ENCODE peak calls at places on chromosomes 2 and 18, in nine cellular contexts. X is K562, E is mesendoderm, J is mammary epithelial cell, F is fibroblast of lung, M is NT2/D1, N is endothelial cell of umbilical vein, I is mesenchymal stem cell, K is GM23248. Z is an unnamed sample.

GRCh38 chr2:143140864-143141637 is 11.8 kb downstream of the ARHGAP15 start:
- DNase-seq in I (no peak), J (no peak), E (no peak), X (no peak), N (no peak), F (no peak), K (no peak), M (no peak), Z (no peak)

GRCh38 chr2:134275058-134275862 is 21.4 kb downstream of the MGAT5 start:
- DNase-seq in I (no peak), E (no peak), X (no peak), M (no peak), N (no peak), J (no peak), F (no peak), K (no peak), Z (no peak)

GRCh38 chr18:1133541-1133940 is 228.9 kb downstream of the ADCYAP1 start:
- DNase-seq in M (no peak), J (no peak), X (no peak), I (no peak), F (no peak), N (no peak), K (no peak), E (peak; percentile 3), Z (no peak)

GRCh38 chr2:25159947-25160346 is 8.4 kb downstream of the POMC start:
- DNase-seq in J (no peak), I (peak; percentile 48), F (no peak), E (peak; percentile 92), M (peak; percentile 57), N (no peak), K (peak; percentile 16), X (peak; percentile 57), Z (peak; percentile 87)

GRCh38 chr2:100422320-100422719 is 4.9 kb upstream of the CHST10 start:
- DNase-seq in E (peak; percentile 61), X (peak; percentile 64), F (peak; percentile 33), J (peak; percentile 11), M (peak; percentile 30), I (peak; percentile 56), K (peak; percentile 59), N (peak; percentile 35), Z (peak; percentile 85)

GRCh38 chr2:88832256-88832991 is 141.0 kb downstream of the RPIA start:
- DNase-seq in J (no peak), N (no peak), F (no peak), M (no peak), K (no peak), X (no peak), I (no peak), E (no peak), Z (no peak)

GRCh38 chr18:56043691-56044090 is 455.7 kb upstream of the TCF4 start:
- DNase-seq in N (peak; percentile 70), I (no peak), M (no peak), F (no peak), E (peak; percentile 32), J (peak; percentile 79), X (no peak), K (no peak), Z (peak; percentile 44)

GRCh38 chr2:47208852-47209606 is 53.9 kb upstream of the STPG4 start:
- DNase-seq in M (no peak), E (no peak), X (no peak), N (no peak), I (peak; percentile 69), F (peak; percentile 83), K (peak; percentile 5), J (no peak), Z (no peak)

GRCh38 chr2:222318712-222319575 is 20.1 kb upstream of the PAX3 start:
- DNase-seq in X (no peak), M (no peak), J (no peak), F (no peak), I (peak; percentile 49), K (peak; percentile 41), E (no peak), N (no peak), Z (peak; percentile 77)

GRCh38 chr2:38384344-38384743 is 7.3 kb upstream of the ATL2 start:
- DNase-seq in J (no peak), E (no peak), N (no peak), I (no peak), M (no peak), F (no peak), K (no peak), X (no peak), Z (no peak)

GRCh38 chr2:235170016-235170415 is 218.2 kb downstream of the SH3BP4 start:
- DNase-seq in E (no peak), N (no peak), F (peak; percentile 37), X (no peak), K (peak; percentile 92), I (peak; percentile 61), M (no peak), J (no peak), Z (no peak)

GRCh38 chr2:178426388-178426787 is 24.6 kb downstream of the PRKRA start:
- DNase-seq in I (no peak), K (peak; percentile 13), N (no peak), E (no peak), M (no peak), J (no peak), X (no peak), F (no peak), Z (no peak)

GRCh38 chr2:41042343-41042742 is 590.5 kb upstream of the SLC8A1 start:
- DNase-seq in J (no peak), N (no peak), F (peak; percentile 15), X (no peak), K (peak; percentile 0), E (no peak), I (no peak), M (no peak), Z (no peak)

GRCh38 chr2:226452768-226453167 is 346.9 kb downstream of the IRS1 start:
- DNase-seq in F (no peak), N (no peak), E (no peak), M (no peak), I (no peak), K (no peak), J (no peak), X (no peak), Z (no peak)

GRCh38 chr18:7840445-7840844 is 273.3 kb downstream of the PTPRM start:
- DNase-seq in F (no peak), J (no peak), K (no peak), M (no peak), N (peak; percentile 72), X (no peak), I (no peak), E (no peak), Z (no peak)

GRCh38 chr2:36339819-36340218 is 15.8 kb upstream of the CRIM1 start:
- DNase-seq in I (no peak), F (no peak), J (no peak), N (no peak), K (peak; percentile 75), E (no peak), X (no peak), M (no peak), Z (no peak)

GRCh38 chr2:128395640-128396499 is 77.2 kb upstream of the HS6ST1 start:
- DNase-seq in M (no peak), J (no peak), N (peak; percentile 59), I (peak; percentile 11), E (no peak), X (no peak), F (no peak), K (no peak), Z (peak; percentile 51)

GRCh38 chr2:38572167-38572566 is 30.6 kb downstream of the HNRNPLL start:
- DNase-seq in M (no peak), F (peak; percentile 70), N (peak; percentile 12), J (peak; percentile 61), K (peak; percentile 92), I (peak; percentile 43), X (no peak), E (no peak), Z (no peak)

GRCh38 chr2:233422050-233422639 is 67.9 kb downstream of the DGKD start:
- DNase-seq in K (no peak), N (no peak), F (no peak), M (no peak), I (no peak), J (no peak), E (no peak), X (peak; percentile 20), Z (no peak)
- H3K4me3 ChIP-seq in K (no peak overlapping the region), N (no peak overlapping the region), F (no peak overlapping the region), M (no peak overlapping the region), I (no peak overlapping the region), J (no peak overlapping the region), E (no peak overlapping the region), X (no peak overlapping the region), Z (no peak overlapping the region)

GRCh38 chr2:180524458-180524857 is 455.9 kb upstream of the UBE2E3 start:
- DNase-seq in K (peak; percentile 24), I (no peak), J (no peak), E (peak; percentile 59), F (peak; percentile 27), N (no peak), X (no peak), M (peak; percentile 16), Z (peak; percentile 53)
- H3K9ac ChIP-seq in K (peak overlapping the region; percentile 61), I (peak overlapping the region; percentile 74), J (no peak overlapping the region), E (no peak overlapping the region), F (no peak overlapping the region), N (no peak overlapping the region), X (no peak overlapping the region), M (no peak overlapping the region), Z (no peak overlapping the region)

GRCh38 chr2:229996320-229996719 is 72.4 kb downstream of the SLC16A14 start:
- DNase-seq in N (no peak), F (no peak), E (no peak), I (no peak), J (no peak), K (peak; percentile 72), M (no peak), X (no peak), Z (no peak)

GRCh38 chr2:230000118-230000841 is 68.4 kb downstream of the SLC16A14 start:
- DNase-seq in F (no peak), K (no peak), N (no peak), X (no peak), J (no peak), I (no peak), M (no peak), E (no peak), Z (no peak)

DNA sequence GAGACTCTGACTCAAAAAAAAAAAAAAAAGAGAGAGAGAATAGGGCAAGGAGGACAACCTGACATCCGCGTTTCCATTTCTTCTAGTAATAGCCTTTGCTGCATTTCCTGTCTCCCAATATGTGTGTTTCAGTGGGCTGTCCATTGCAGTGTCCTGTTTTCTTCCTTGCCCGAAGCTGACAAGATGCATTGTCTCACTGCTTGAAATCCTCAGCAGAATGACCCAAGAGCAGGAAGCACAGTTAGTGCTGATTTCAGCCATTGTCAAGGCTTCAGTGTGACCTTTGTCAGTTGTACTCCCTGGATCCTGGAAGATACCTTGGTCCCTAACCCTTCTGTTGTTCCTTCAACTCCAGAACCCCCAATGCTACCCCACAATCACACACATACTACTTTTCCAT is 71.2 kb downstream of the SLC16A14 start:
- DNase-seq in M (no peak), I (no peak), X (no peak), J (no peak), F (no peak), K (no peak), N (no peak), E (no peak), Z (no peak)
- H3K4me3 ChIP-seq in M (no peak overlapping the region), I (no peak overlapping the region), X (no peak overlapping the region), J (no peak overlapping the region), F (no peak overlapping the region), K (no peak overlapping the region), N (no peak overlapping the region), E (no peak overlapping the region), Z (no peak overlapping the region)

DNA sequence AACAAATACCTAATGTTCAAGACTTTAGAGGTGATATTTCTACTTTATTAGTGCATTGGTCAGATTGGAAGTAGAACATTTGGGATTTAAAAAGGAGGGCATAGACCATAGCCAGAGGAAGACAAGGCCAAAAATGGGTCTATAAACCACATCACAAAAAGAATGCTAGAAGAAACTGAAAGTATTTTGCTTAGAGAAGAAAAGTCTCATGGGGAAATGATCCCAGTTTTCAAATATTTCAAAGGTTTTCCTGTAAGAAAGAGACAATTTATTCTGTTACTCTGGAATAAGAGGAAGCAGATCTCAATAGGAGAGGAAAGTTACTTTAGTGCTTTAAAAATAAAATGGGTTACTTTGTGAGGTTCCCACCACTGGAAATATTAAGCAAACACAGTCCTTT is 341.4 kb downstream of the TNS1 start:
- DNase-seq in J (no peak), N (no peak), X (no peak), F (no peak), I (no peak), K (no peak), M (no peak), E (no peak), Z (no peak)
- H3K9ac ChIP-seq in J (no peak overlapping the region), N (no peak overlapping the region), X (no peak overlapping the region), F (no peak overlapping the region), I (peak overlapping the region; percentile 51), K (no peak overlapping the region), M (no peak overlapping the region), E (no peak overlapping the region), Z (no peak overlapping the region)

Z was measured in endodermal cell.